ENCODE peak calls at places on chromosomes 11 and 22, in six cellular contexts. W, U, M, T, D and S are unnamed samples.

GRCh38 chr11:20360650-20361049 is 2.9 kb upstream of the HTATIP2 start:
- DNase-seq in W (peak; percentile 21), U (no peak), M (no peak), T (peak; percentile 53), D (no peak), S (no peak)

GRCh38 chr11:117217141-117217609 is 14.7 kb downstream of the PCSK7 start:
- DNase-seq in W (no peak), U (no peak), M (no peak), T (no peak), D (no peak), S (no peak)

GRCh38 chr11:2673871-2674471 is 25.8 kb downstream of the KCNQ1OT1 start:
- DNase-seq in W (no peak), U (no peak), M (no peak), T (no peak), D (no peak), S (no peak)

GRCh38 chr11:66698491-66698890 is 20.8 kb upstream of the RBM4B start:
- DNase-seq in W (no peak), U (no peak), M (no peak), T (no peak), D (no peak), S (no peak)

GRCh38 chr22:43435851-43436535 is 24.2 kb downstream of the MPPED1 start:
- DNase-seq in W (no peak), U (no peak), M (no peak), T (no peak), D (no peak), S (no peak)

GRCh38 chr11:118984825-118985224 is 13.1 kb upstream of the CENATAC start:
- DNase-seq in W (no peak), U (no peak), M (no peak), T (no peak), D (no peak), S (no peak)

GRCh38 chr11:79332017-79332416 is 108.8 kb downstream of the TENM4 start:
- DNase-seq in W (no peak), U (no peak), M (no peak), T (no peak), D (no peak), S (no peak)

GRCh38 chr22:36961626-36962025 is 48.2 kb downstream of the CSF2RB start:
- DNase-seq in W (no peak), U (no peak), M (no peak), T (no peak), D (no peak), S (no peak)

GRCh38 chr11:35218956-35219355 is 80.0 kb downstream of the CD44 start:
- DNase-seq in W (no peak), U (no peak), M (no peak), T (no peak), D (no peak), S (no peak)

GRCh38 chr11:7486731-7487130 is 1.4 kb downstream of the OLFML1 start:
- DNase-seq in W (no peak), U (no peak), M (no peak), T (no peak), D (no peak), S (no peak)

GRCh38 chr11:11535611-11536010 is 86.2 kb downstream of the GALNT18 start:
- DNase-seq in W (no peak), U (no peak), M (no peak), T (no peak), D (no peak), S (no peak)

GRCh38 chr22:30668306-30668655 is 606 bp upstream of the DUSP18 start:
- DNase-seq in W (no peak), U (no peak), M (peak; percentile 4), T (no peak), D (no peak), S (no peak)

GRCh38 chr22:47781024-47781423 is 1018.6 kb downstream of the TBC1D22A start:
- DNase-seq in W (no peak), U (no peak), M (no peak), T (no peak), D (no peak), S (no peak)
- TF ChIP-seq ZNF274 in W (no peak), U (no peak), M (no peak), T (no peak), D (no peak), S (no peak)

GRCh38 chr11:22244986-22245592 is 52.2 kb downstream of the ANO5 start:
- DNase-seq in W (no peak), U (peak; percentile 6), M (peak; percentile 15), T (peak; percentile 20), D (peak; percentile 25), S (peak; percentile 15)
- TF ChIP-seq ZNF274 in W (no peak), U (no peak), M (no peak), T (no peak), D (no peak), S (no peak)

GRCh38 chr11:73477518-73477917 is 101.3 kb downstream of the RELT start:
- DNase-seq in W (no peak), U (no peak), M (no peak), T (no peak), D (no peak), S (no peak)

GRCh38 chr11:73475549-73475948 is 99.3 kb downstream of the RELT start:
- DNase-seq in W (no peak), U (no peak), M (no peak), T (no peak), D (no peak), S (peak; percentile 9)

GRCh38 chr11:73481626-73482025 is 105.4 kb downstream of the RELT start:
- DNase-seq in W (no peak), U (no peak), M (no peak), T (no peak), D (no peak), S (no peak)

GRCh38 chr11:73480677-73481076 is 104.5 kb downstream of the RELT start:
- DNase-seq in W (no peak), U (no peak), M (no peak), T (no peak), D (no peak), S (no peak)

GRCh38 chr11:73478737-73479347 is 102.6 kb downstream of the RELT start:
- DNase-seq in W (no peak), U (peak; percentile 31), M (peak; percentile 26), T (peak; percentile 37), D (no peak), S (peak; percentile 13)
- TF ChIP-seq ZNF274 in W (no peak), U (no peak), M (no peak), T (no peak), D (no peak), S (no peak)

DNA sequence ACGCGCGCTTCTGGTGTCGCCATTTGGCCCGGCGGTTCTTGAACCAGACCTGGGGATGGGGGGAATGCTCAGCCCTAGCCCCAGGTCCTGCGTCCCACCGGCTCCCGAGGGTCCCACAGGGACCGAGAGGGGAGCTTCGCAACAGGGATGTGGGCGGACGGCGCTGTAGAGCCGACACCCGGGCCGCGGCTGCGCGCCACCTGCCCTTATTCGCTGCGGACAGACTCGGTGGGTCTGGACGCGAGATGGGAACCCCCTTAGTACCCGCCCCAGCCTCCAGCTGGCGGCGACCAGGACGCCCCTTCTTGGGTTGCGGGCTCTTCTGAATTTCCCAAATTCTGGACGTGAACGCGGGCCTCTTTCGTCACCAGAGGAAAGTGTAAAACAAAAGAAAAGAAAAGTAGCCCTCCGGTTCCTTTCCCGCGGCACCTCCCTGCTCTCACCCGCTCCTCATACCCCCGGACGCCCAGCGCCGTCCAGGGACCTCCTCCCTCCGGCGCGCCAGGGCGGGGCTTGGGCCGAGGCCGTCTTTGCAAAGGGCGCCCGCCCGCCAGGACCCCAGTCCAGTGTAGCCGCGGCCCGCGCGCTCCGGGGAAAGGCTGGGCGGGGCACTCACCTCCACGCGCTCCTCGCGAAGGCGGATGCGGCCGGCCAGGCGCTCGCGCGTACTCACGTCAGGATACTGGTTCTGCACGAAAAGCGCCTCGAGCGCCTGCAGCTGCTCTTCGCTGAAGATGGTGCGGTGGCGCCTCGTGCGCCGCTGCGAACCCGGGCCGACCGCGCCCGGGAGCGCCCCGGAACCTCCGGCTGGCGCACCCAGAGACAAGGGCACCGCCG is 827 bp downstream of the GSC2 start:
- DNase-seq in W (no peak), U (peak; percentile 70), M (no peak), T (no peak), D (no peak), S (no peak)
- TF ChIP-seq ZNF274 in W (no peak), U (no peak), M (no peak), T (no peak), D (no peak), S (no peak)

GRCh38 chr11:108486331-108486730 is 11.9 kb downstream of the POGLUT3 start:
- DNase-seq in W (no peak), U (no peak), M (no peak), T (no peak), D (no peak), S (no peak)

GRCh38 chr11:108486828-108487227 is 11.4 kb downstream of the POGLUT3 start:
- DNase-seq in W (no peak), U (no peak), M (no peak), T (no peak), D (no peak), S (no peak)

GRCh38 chr11:108483163-108483562 is 15.0 kb downstream of the POGLUT3 start:
- DNase-seq in W (no peak), U (no peak), M (no peak), T (no peak), D (no peak), S (no peak)
- TF ChIP-seq ZNF274 in W (no peak), U (no peak), M (no peak), T (no peak), D (no peak), S (no peak)